ENCODE peak calls at places on chromosomes 1 and 21, in four cellular contexts. One of them, this sample, is unnamed.

GRCh38 chr1:186386725-186387383 is 11.2 kb downstream of the ODR4 start:
- DNase-seq in Calu3: no peak
- DNase-seq in Peyer's patch: no peak
- DNase-seq in nephron progenitor cell: no peak
- DNase-seq in this sample: no peak

GRCh38 chr1:33332357-33332789 is 11.5 kb upstream of the A3GALT2 start:
- DNase-seq in Calu3: no peak
- DNase-seq in Peyer's patch: no peak
- DNase-seq in nephron progenitor cell: no peak
- DNase-seq in this sample: no peak

GRCh38 chr21:15164678-15165303 is 100.0 kb upstream of the NRIP1 start:
- DNase-seq in Calu3: no peak
- DNase-seq in Peyer's patch: peak
- DNase-seq in nephron progenitor cell: no peak
- DNase-seq in this sample: peak

GRCh38 chr21:28229811-28230210 is 762.9 kb downstream of the LTN1 start:
- DNase-seq in Calu3: no peak
- DNase-seq in Peyer's patch: no peak
- DNase-seq in nephron progenitor cell: no peak
- DNase-seq in this sample: peak

GRCh38 chr1:163346326-163346870 is 24.6 kb downstream of the NUF2 start:
- DNase-seq in Calu3: no peak
- DNase-seq in Peyer's patch: no peak
- DNase-seq in nephron progenitor cell: no peak
- DNase-seq in this sample: peak

GRCh38 chr21:38796426-38796825 is 9.3 kb upstream of the ETS2 start:
- DNase-seq in Calu3: peak
- DNase-seq in Peyer's patch: no peak
- DNase-seq in nephron progenitor cell: no peak
- DNase-seq in this sample: peak

GRCh38 chr21:28793043-28793442 is 199.6 kb downstream of the LTN1 start:
- DNase-seq in Calu3: no peak
- DNase-seq in Peyer's patch: no peak
- DNase-seq in nephron progenitor cell: no peak
- DNase-seq in this sample: peak

GRCh38 chr1:97186381-97186780 is 464.8 kb downstream of the PTBP2 start:
- DNase-seq in Calu3: peak
- DNase-seq in Peyer's patch: no peak
- DNase-seq in nephron progenitor cell: no peak
- DNase-seq in this sample: peak

GRCh38 chr1:69263982-69264381 is 303.7 kb upstream of the LRRC7 start:
- DNase-seq in Calu3: no peak
- DNase-seq in Peyer's patch: no peak
- DNase-seq in nephron progenitor cell: no peak
- DNase-seq in this sample: peak

GRCh38 chr1:203569490-203570318 is 56.9 kb upstream of the ATP2B4 start:
- DNase-seq in Calu3: no peak
- DNase-seq in Peyer's patch: no peak
- DNase-seq in nephron progenitor cell: no peak
- DNase-seq in this sample: no peak

GRCh38 chr1:46549697-46550681 is 1.5 kb downstream of the KNCN start:
- DNase-seq in Calu3: peak
- DNase-seq in Peyer's patch: peak
- DNase-seq in nephron progenitor cell: peak
- DNase-seq in this sample: no peak

GRCh38 chr1:229883504-229884200 is 183.4 kb upstream of the GALNT2 start:
- DNase-seq in Calu3: no peak
- DNase-seq in Peyer's patch: no peak
- DNase-seq in nephron progenitor cell: no peak
- DNase-seq in this sample: no peak

GRCh38 chr1:46948629-46949282 is 7.5 kb upstream of the CYP4A11 start:
- DNase-seq in Calu3: peak
- DNase-seq in Peyer's patch: no peak
- DNase-seq in nephron progenitor cell: no peak
- DNase-seq in this sample: peak

GRCh38 chr1:245880754-245881403 is 626.2 kb downstream of the SMYD3 start:
- DNase-seq in Calu3: no peak
- DNase-seq in Peyer's patch: no peak
- DNase-seq in nephron progenitor cell: no peak
- DNase-seq in this sample: no peak

GRCh38 chr1:200426196-200426595 is 16.4 kb upstream of the ZNF281 start:
- DNase-seq in Calu3: no peak
- DNase-seq in Peyer's patch: no peak
- DNase-seq in nephron progenitor cell: no peak
- DNase-seq in this sample: no peak

GRCh38 chr1:18932387-18932786 is 24.1 kb downstream of the IFFO2 start:
- DNase-seq in Calu3: peak
- DNase-seq in Peyer's patch: no peak
- DNase-seq in nephron progenitor cell: no peak
- DNase-seq in this sample: peak

GRCh38 chr1:110243146-110243545 is 33.0 kb downstream of the KCNC4 start:
- DNase-seq in Calu3: no peak
- DNase-seq in Peyer's patch: no peak
- DNase-seq in nephron progenitor cell: no peak
- DNase-seq in this sample: no peak

GRCh38 chr1:119743308-119743707 is 25.4 kb downstream of the HMGCS2 start:
- DNase-seq in Calu3: no peak
- DNase-seq in Peyer's patch: no peak
- DNase-seq in nephron progenitor cell: no peak
- DNase-seq in this sample: peak

GRCh38 chr1:32907435-32907834 is 6.2 kb upstream of the TMEM54 start:
- DNase-seq in Calu3: no peak
- DNase-seq in Peyer's patch: no peak
- DNase-seq in nephron progenitor cell: no peak
- DNase-seq in this sample: no peak

GRCh38 chr1:119653839-119654170 is 5.7 kb upstream of the ZNF697 start:
- DNase-seq in Calu3: no peak
- DNase-seq in Peyer's patch: no peak
- DNase-seq in nephron progenitor cell: no peak
- DNase-seq in this sample: no peak

GRCh38 chr1:210558302-210558701 is 229.6 kb downstream of the HHAT start:
- DNase-seq in Calu3: no peak
- DNase-seq in Peyer's patch: no peak
- DNase-seq in nephron progenitor cell: no peak
- DNase-seq in this sample: peak

GRCh38 chr1:65395887-65396612 is 24.4 kb upstream of the LEPR start:
- DNase-seq in Calu3: no peak
- DNase-seq in Peyer's patch: no peak
- DNase-seq in nephron progenitor cell: no peak
- DNase-seq in this sample: peak

GRCh38 chr1:39105841-39106765 is 80.0 kb downstream of the NDUFS5 start:
- DNase-seq in Calu3: peak
- DNase-seq in Peyer's patch: peak
- DNase-seq in nephron progenitor cell: peak
- DNase-seq in this sample: peak

GRCh38 chr1:118788372-118788955 is 199.7 kb downstream of the TBX15 start:
- DNase-seq in Calu3: peak
- DNase-seq in Peyer's patch: no peak
- DNase-seq in nephron progenitor cell: peak
- DNase-seq in this sample: peak

GRCh38 chr1:110647254-110647891 is 27.4 kb downstream of the KCNA3 start:
- DNase-seq in Calu3: no peak
- DNase-seq in Peyer's patch: no peak
- DNase-seq in nephron progenitor cell: no peak
- DNase-seq in this sample: no peak

GRCh38 chr1:31752258-31752657 is 11.9 kb downstream of the ADGRB2 start:
- DNase-seq in Calu3: no peak
- DNase-seq in Peyer's patch: no peak
- DNase-seq in nephron progenitor cell: no peak
- DNase-seq in this sample: no peak

GRCh38 chr1:78617615-78618026 is 2.6 kb upstream of the IFI44L start:
- DNase-seq in Calu3: peak
- DNase-seq in Peyer's patch: peak
- DNase-seq in nephron progenitor cell: peak
- DNase-seq in this sample: peak

GRCh38 chr1:230160957-230161771 is 94.1 kb downstream of the GALNT2 start:
- DNase-seq in Calu3: no peak
- DNase-seq in Peyer's patch: peak
- DNase-seq in nephron progenitor cell: no peak
- DNase-seq in this sample: peak

GRCh38 chr1:41560496-41560895 is 76.0 kb upstream of the EDN2 start:
- DNase-seq in Calu3: no peak
- DNase-seq in Peyer's patch: peak
- DNase-seq in nephron progenitor cell: no peak
- DNase-seq in this sample: no peak

GRCh38 chr1:237042467-237042891 is 495 bp downstream of the RYR2 start:
- DNase-seq in Calu3: no peak
- DNase-seq in Peyer's patch: no peak
- DNase-seq in nephron progenitor cell: no peak
- DNase-seq in this sample: no peak

GRCh38 chr1:237040823-237041222 is 1.2 kb upstream of the RYR2 start:
- DNase-seq in Calu3: no peak
- DNase-seq in Peyer's patch: no peak
- DNase-seq in nephron progenitor cell: no peak
- DNase-seq in this sample: no peak

GRCh38 chr1:237041461-237041794 is 556 bp upstream of the RYR2 start:
- DNase-seq in Calu3: no peak
- DNase-seq in Peyer's patch: no peak
- DNase-seq in nephron progenitor cell: no peak
- DNase-seq in this sample: no peak

GRCh38 chr1:237042892-237043576 is 1.1 kb downstream of the RYR2 start:
- DNase-seq in Calu3: no peak
- DNase-seq in Peyer's patch: no peak
- DNase-seq in nephron progenitor cell: peak
- DNase-seq in this sample: no peak

DNA sequence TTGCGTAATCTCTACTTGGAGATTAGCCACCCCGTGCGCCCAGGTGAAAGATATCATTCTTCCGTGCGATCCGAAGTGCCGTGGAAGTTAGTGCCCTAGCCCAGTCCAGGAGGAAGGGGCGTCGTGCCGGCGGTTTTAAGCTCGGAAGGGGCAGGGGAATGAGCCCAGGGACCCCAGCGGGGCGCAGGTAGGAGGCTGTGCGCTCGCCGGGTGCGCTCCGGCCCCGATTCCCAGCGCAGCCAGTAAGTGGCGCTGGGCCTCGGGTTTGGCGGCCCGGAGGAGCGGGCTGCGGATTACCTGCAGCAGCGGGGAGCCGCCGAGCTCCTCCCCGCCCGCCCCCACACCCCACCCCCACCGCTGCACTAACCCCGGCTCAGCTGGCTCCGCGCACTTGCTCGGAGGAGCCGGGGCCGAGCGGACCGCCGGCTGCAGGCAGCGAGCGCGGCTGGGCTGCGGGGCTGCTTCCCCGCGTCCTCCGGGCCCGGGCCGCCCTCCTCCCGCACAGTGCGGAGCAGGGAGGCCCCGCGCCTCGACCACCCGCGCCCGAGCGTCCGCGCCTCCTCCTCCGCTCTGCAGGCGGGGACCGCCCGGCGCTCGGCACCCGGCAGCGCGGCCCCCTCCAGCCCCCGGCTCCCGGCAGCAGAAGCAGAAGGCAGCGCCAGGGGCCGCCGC is at the start of gene RYR2:
- DNase-seq in Calu3: no peak
- DNase-seq in Peyer's patch: no peak
- DNase-seq in nephron progenitor cell: peak
- DNase-seq in this sample: no peak
- TF ChIP-seq CTCF in Calu3: no peak
- TF ChIP-seq CTCF in Peyer's patch: no peak
- TF ChIP-seq CTCF in nephron progenitor cell: peak
- TF ChIP-seq CTCF in this sample: no peak

GRCh38 chr1:222105393-222105737 is 363.5 kb upstream of the DUSP10 start:
- DNase-seq in Calu3: peak
- DNase-seq in Peyer's patch: no peak
- DNase-seq in nephron progenitor cell: no peak
- DNase-seq in this sample: no peak
- TF ChIP-seq CTCF in Calu3: no peak
- TF ChIP-seq CTCF in Peyer's patch: no peak
- TF ChIP-seq CTCF in nephron progenitor cell: no peak
- TF ChIP-seq CTCF in this sample: no peak

GRCh38 chr1:231983266-231984193 is 356.9 kb downstream of the DISC1 start:
- DNase-seq in Calu3: no peak
- DNase-seq in Peyer's patch: no peak
- DNase-seq in nephron progenitor cell: no peak
- DNase-seq in this sample: no peak
- TF ChIP-seq CTCF in Calu3: no peak
- TF ChIP-seq CTCF in Peyer's patch: no peak
- TF ChIP-seq CTCF in nephron progenitor cell: no peak
- TF ChIP-seq CTCF in this sample: peak

GRCh38 chr1:63322944-63323865 is 838 bp downstream of the FOXD3 start:
- DNase-seq in Calu3: peak
- DNase-seq in Peyer's patch: peak
- DNase-seq in nephron progenitor cell: peak
- DNase-seq in this sample: no peak
- TF ChIP-seq CTCF in Calu3: no peak
- TF ChIP-seq CTCF in Peyer's patch: no peak
- TF ChIP-seq CTCF in nephron progenitor cell: no peak
- TF ChIP-seq CTCF in this sample: no peak

GRCh38 chr1:223179280-223179679 is 36.2 kb upstream of the TLR5 start:
- DNase-seq in Calu3: no peak
- DNase-seq in Peyer's patch: no peak
- DNase-seq in nephron progenitor cell: no peak
- DNase-seq in this sample: no peak

GRCh38 chr1:223177681-223178080 is 34.6 kb upstream of the TLR5 start:
- DNase-seq in Calu3: peak
- DNase-seq in Peyer's patch: peak
- DNase-seq in nephron progenitor cell: no peak
- DNase-seq in this sample: no peak

GRCh38 chr1:223175633-223176032 is 32.6 kb upstream of the TLR5 start:
- DNase-seq in Calu3: no peak
- DNase-seq in Peyer's patch: no peak
- DNase-seq in nephron progenitor cell: no peak
- DNase-seq in this sample: no peak

GRCh38 chr1:223176437-223176836 is 33.4 kb upstream of the TLR5 start:
- DNase-seq in Calu3: no peak
- DNase-seq in Peyer's patch: no peak
- DNase-seq in nephron progenitor cell: no peak
- DNase-seq in this sample: no peak

DNA sequence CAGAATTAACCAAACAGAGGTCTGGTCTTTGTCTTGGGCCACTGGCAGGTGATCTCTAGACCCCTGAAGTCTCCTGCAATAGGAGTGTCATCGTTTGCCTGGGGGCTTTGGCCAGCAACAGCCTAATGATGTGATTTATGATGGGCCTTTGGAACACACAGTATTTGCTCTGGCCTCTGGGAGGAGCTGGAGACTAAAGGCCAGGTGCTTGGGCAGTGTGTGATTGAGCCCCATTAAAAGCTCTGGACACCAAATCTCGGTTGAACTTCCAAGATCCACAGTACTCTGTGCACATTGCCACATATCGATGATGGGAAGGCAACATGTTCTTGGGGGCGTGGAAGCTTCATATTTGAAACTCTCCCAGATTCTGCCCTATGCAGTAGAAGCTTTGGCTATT is 32.0 kb upstream of the TLR5 start:
- DNase-seq in Calu3: peak
- DNase-seq in Peyer's patch: no peak
- DNase-seq in nephron progenitor cell: peak
- DNase-seq in this sample: peak
- TF ChIP-seq CTCF in Calu3: peak
- TF ChIP-seq CTCF in Peyer's patch: no peak
- TF ChIP-seq CTCF in nephron progenitor cell: peak
- TF ChIP-seq CTCF in this sample: peak

This sample was measured in MCF 10A.